ENCODE peak calls at places on chromosomes 16 and 17, in six cellular contexts. D is stimulated activated CD4-positive, alpha-beta T cell treated with anti-CD3 and anti-CD28 coated beads, Interleukin-1b, Interleukin-23, amount 100 ng/mL, for 24 hours; H is ELF-1; L is iPS-NIHi11; W is HFF-Myc; P is body of pancreas. V is an unnamed sample.

GRCh38 chr17:60817187-60817586 is 139.5 kb downstream of the BCAS3 start:
- DNase-seq in H (no peak), D (no peak), L (no peak), W (peak), P (no peak), V (no peak)

GRCh38 chr16:50407351-50407750 is 38.6 kb upstream of the BRD7 start:
- DNase-seq in L (peak), D (no peak), P (no peak), H (peak), W (no peak), V (no peak)

GRCh38 chr16:85238233-85238647 is 126.0 kb upstream of the CIBAR2 start:
- DNase-seq in L (peak), W (no peak), H (peak), P (no peak), D (no peak), V (no peak)

GRCh38 chr17:42850964-42851363 is at the start of gene AOC3:
- DNase-seq in W (no peak), L (no peak), P (no peak), H (no peak), D (no peak), V (peak)

GRCh38 chr17:11618861-11619566 is 20.7 kb downstream of the DNAH9 start:
- DNase-seq in L (no peak), D (no peak), P (peak), H (no peak), W (peak), V (no peak)

GRCh38 chr16:1037023-1037933 is 35.3 kb upstream of the SSTR5 start:
- DNase-seq in D (no peak), P (no peak), W (no peak), H (no peak), L (no peak), V (no peak)

GRCh38 chr16:72554935-72555334 is 383.0 kb upstream of the PMFBP1 start:
- DNase-seq in L (no peak), D (no peak), P (no peak), H (no peak), W (no peak), V (no peak)

GRCh38 chr17:65830356-65830755 is 268.9 kb upstream of the AXIN2 start:
- DNase-seq in H (no peak), D (no peak), P (no peak), W (no peak), L (no peak), V (no peak)

GRCh38 chr17:38601539-38602351 is 4.0 kb downstream of the SRCIN1 start:
- DNase-seq in P (no peak), W (no peak), L (no peak), H (peak), D (no peak), V (no peak)

GRCh38 chr16:89343501-89344291 is 126.2 kb downstream of the ZNF778 start:
- DNase-seq in L (no peak), H (peak), D (no peak), W (no peak), P (no peak), V (no peak)

GRCh38 chr16:12078405-12079245 is 102.1 kb downstream of the SNX29 start:
- DNase-seq in W (no peak), H (no peak), P (no peak), L (no peak), D (no peak), V (peak)

GRCh38 chr17:1495265-1495664 is 2.8 kb upstream of the MYO1C start:
- DNase-seq in P (no peak), W (no peak), D (no peak), L (no peak), H (no peak), V (no peak)

GRCh38 chr17:56577810-56578209 is 15.7 kb upstream of the NOG start:
- DNase-seq in D (no peak), W (no peak), H (no peak), L (no peak), P (no peak), V (no peak)

GRCh38 chr17:7997186-7997585 is 5.2 kb upstream of the GUCY2D start:
- DNase-seq in D (no peak), W (no peak), H (peak), P (peak), L (peak), V (peak)

GRCh38 chr17:79952265-79952877 is 83.3 kb downstream of the TBC1D16 start:
- DNase-seq in H (no peak), L (no peak), P (peak), W (no peak), D (no peak), V (peak)

GRCh38 chr17:28788100-28788499 is 44.3 kb downstream of the TRAF4 start:
- DNase-seq in P (no peak), W (no peak), H (no peak), D (no peak), L (no peak), V (peak)

GRCh38 chr16:68995011-68995504 is 110.4 kb upstream of the HAS3 start:
- DNase-seq in D (no peak), H (peak), P (no peak), L (peak), W (peak), V (no peak)

GRCh38 chr17:64109400-64109799 is 20.5 kb downstream of the ERN1 start:
- DNase-seq in L (no peak), P (no peak), H (no peak), W (no peak), D (no peak), V (peak)